ENCODE peak calls at places on chromosomes 16 and 17, in nine cellular contexts. Z is NB4; M is K562; T is hepatocyte; R is HCT116; C is spleen; N is astrocyte of the cerebellum; J is upper lobe of right lung; F is CD8-positive, alpha-beta T cell. K is an unnamed sample.

GRCh38 chr16:30028438-30029093 is 2.5 kb downstream of the TLCD3B start:
- DNase-seq in M (peak; percentile 55), F (no peak), Z (peak; percentile 64), C (no peak), J (no peak), T (peak; percentile 61), R (no peak), N (no peak), K (peak; percentile 61)

GRCh38 chr17:58331815-58332719 is 3.5 kb upstream of the TSPOAP1 start:
- DNase-seq in C (peak; percentile 99), J (peak; percentile 91), M (peak; percentile 92), Z (peak; percentile 97), T (no peak), R (no peak), F (peak; percentile 97), N (no peak), K (no peak)

GRCh38 chr16:13542284-13542683 is 377.7 kb upstream of the ERCC4 start:
- DNase-seq in R (no peak), N (no peak), Z (no peak), J (no peak), F (no peak), M (no peak), C (no peak), T (no peak), K (no peak)

GRCh38 chr16:30350134-30350871 is 4.8 kb downstream of the CD2BP2 start:
- DNase-seq in F (no peak), Z (peak; percentile 47), N (peak; percentile 41), M (no peak), J (no peak), R (no peak), T (no peak), C (peak; percentile 6), K (no peak)

GRCh38 chr17:10743316-10744009 is 13.6 kb upstream of the TMEM220 start:
- DNase-seq in R (no peak), J (no peak), M (no peak), T (no peak), C (no peak), F (no peak), Z (no peak), N (peak; percentile 11), K (no peak)

GRCh38 chr17:1908699-1909309 is 79.0 kb downstream of the RPA1 start:
- DNase-seq in M (peak; percentile 59), N (peak; percentile 55), C (no peak), Z (peak; percentile 65), F (peak; percentile 53), J (no peak), T (peak; percentile 83), R (peak; percentile 50), K (peak; percentile 65)

GRCh38 chr16:27365142-27366089 is 36.6 kb upstream of the IL21R start:
- DNase-seq in M (no peak), C (no peak), R (peak; percentile 69), J (no peak), F (no peak), T (peak; percentile 63), N (no peak), Z (no peak), K (no peak)

GRCh38 chr16:24671455-24671954 is 57.9 kb upstream of the TNRC6A start:
- DNase-seq in C (no peak), Z (no peak), J (no peak), T (no peak), F (no peak), M (no peak), R (no peak), N (no peak), K (no peak)

GRCh38 chr16:31427441-31428276 is 501 bp downstream of the COX6A2 start:
- DNase-seq in R (no peak), Z (no peak), N (no peak), F (peak; percentile 86), M (peak; percentile 85), T (peak; percentile 11), C (peak; percentile 90), J (peak; percentile 81), K (no peak)

GRCh38 chr16:30418350-30419181 is 11.2 kb downstream of the ZNF771 start:
- DNase-seq in N (no peak), T (no peak), C (no peak), R (no peak), F (no peak), J (no peak), M (no peak), Z (peak; percentile 55), K (no peak)

GRCh38 chr17:47119746-47120520 is 69.2 kb downstream of the CDC27 start:
- DNase-seq in T (no peak), M (no peak), Z (no peak), J (no peak), F (no peak), R (peak; percentile 46), N (peak; percentile 51), C (no peak), K (no peak)

GRCh38 chr17:75124041-75124818 is 7.3 kb downstream of the NT5C start:
- DNase-seq in Z (no peak), R (peak; percentile 99), F (no peak), M (peak; percentile 83), N (no peak), C (peak; percentile 88), T (peak; percentile 91), J (peak; percentile 74), K (no peak)

GRCh38 chr16:19419691-19420060 is 2.0 kb downstream of the TMC5 start:
- DNase-seq in F (no peak), J (no peak), Z (no peak), R (peak; percentile 94), M (no peak), N (no peak), C (no peak), T (no peak), K (no peak)

GRCh38 chr17:47810200-47810821 is 11.3 kb downstream of the OSBPL7 start:
- DNase-seq in C (no peak), R (peak; percentile 93), N (peak; percentile 86), M (peak; percentile 71), Z (no peak), F (no peak), J (peak; percentile 73), T (peak; percentile 93), K (no peak)

GRCh38 chr16:53893731-53894435 is 189.9 kb downstream of the FTO start:
- DNase-seq in R (no peak), C (no peak), Z (no peak), T (no peak), J (no peak), M (no peak), N (peak; percentile 32), F (no peak), K (no peak)

GRCh38 chr17:71959129-71959528 is 161.7 kb upstream of the SOX9 start:
- DNase-seq in R (peak; percentile 49), M (no peak), T (no peak), C (no peak), J (no peak), F (no peak), N (no peak), Z (peak; percentile 6), K (no peak)
- TF ChIP-seq CTCF in R (peak; percentile 84), M (no peak), T (peak; percentile 31), C (no peak), J (peak; percentile 34), F (no peak), N (peak; percentile 46), Z (peak; percentile 43), K (peak; percentile 49)

GRCh38 chr16:17461951-17462729 is 8.6 kb downstream of the XYLT1 start:
- DNase-seq in Z (peak; percentile 88), M (no peak), J (no peak), R (no peak), N (no peak), F (no peak), C (peak; percentile 86), T (no peak), K (no peak)
- TF ChIP-seq CTCF in Z (no peak), M (no peak), J (no peak), R (no peak), N (peak; percentile 2), F (no peak), C (no peak), T (no peak), K (no peak)

GRCh38 chr16:11256657-11257130 is 690 bp upstream of the SOCS1 start:
- DNase-seq in F (peak; percentile 56), J (no peak), R (no peak), M (no peak), T (peak; percentile 82), N (no peak), C (no peak), Z (no peak), K (peak; percentile 56)

GRCh38 chr16:11259288-11259621 is 3.3 kb upstream of the SOCS1 start:
- DNase-seq in R (no peak), F (no peak), N (no peak), J (no peak), Z (no peak), M (no peak), C (no peak), T (no peak), K (no peak)

GRCh38 chr16:11255737-11256656 is at the start of gene SOCS1:
- DNase-seq in N (peak; percentile 51), F (peak; percentile 92), T (peak; percentile 95), M (peak; percentile 93), J (peak; percentile 93), C (peak; percentile 96), Z (peak; percentile 86), R (peak; percentile 47), K (peak; percentile 94)

GRCh38 chr16:11258553-11259287 is 2.7 kb upstream of the SOCS1 start:
- DNase-seq in R (no peak), J (no peak), F (no peak), C (peak; percentile 83), N (no peak), Z (no peak), T (no peak), M (no peak), K (no peak)

DNA sequence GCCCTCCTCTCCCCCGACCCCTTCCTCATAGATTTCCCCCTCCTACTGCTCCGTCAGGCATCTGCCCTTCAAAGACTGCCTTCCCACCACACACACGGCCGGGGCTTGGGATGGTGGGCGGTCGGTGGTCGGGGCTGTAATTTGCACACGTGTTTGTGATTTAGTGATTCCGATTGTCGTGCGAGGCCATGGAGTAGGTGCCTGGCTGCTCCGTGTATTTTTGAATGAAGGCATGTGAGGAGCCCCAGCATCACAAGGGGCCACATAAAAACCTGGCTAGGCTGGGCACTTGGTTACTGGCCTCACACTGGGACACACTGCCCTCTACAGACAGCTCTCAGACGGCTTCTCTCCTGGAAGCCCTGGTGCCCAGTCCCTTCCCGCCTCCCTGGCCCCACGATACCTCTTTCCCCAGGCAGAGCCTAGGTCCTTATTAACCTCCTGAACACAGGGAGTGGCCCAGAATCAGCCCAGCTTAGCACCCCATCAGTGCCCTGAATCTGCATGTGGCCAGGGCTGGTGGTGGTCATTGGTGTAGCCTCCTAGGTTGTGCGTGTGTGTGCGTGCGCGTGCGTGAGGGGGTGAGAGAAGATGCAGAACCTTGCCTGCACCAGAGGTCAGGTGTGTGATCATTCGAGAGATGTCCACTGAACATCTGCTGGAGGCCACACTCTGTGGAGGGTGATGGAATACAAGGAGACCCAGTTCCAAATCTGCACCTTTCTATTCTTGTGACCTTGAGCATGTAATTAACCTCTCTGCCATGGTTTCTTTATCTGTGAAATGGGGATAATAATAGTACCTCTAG is 1.3 kb upstream of the SOCS1 start:
- DNase-seq in C (peak; percentile 89), T (peak; percentile 89), R (peak; percentile 69), Z (peak; percentile 88), J (peak; percentile 83), F (peak; percentile 74), N (peak; percentile 59), M (peak; percentile 79), K (peak; percentile 72)
- TF ChIP-seq CTCF in C (peak; percentile 76), T (peak; percentile 77), R (peak; percentile 72), Z (peak; percentile 74), J (peak; percentile 74), F (peak; percentile 31), N (peak; percentile 88), M (peak; percentile 84), K (peak; percentile 41)

GRCh38 chr17:51299859-51300258 is 39.5 kb downstream of the UTP18 start:
- DNase-seq in T (no peak), J (no peak), F (no peak), Z (no peak), N (no peak), R (no peak), C (no peak), M (no peak), K (no peak)

GRCh38 chr17:51298508-51299371 is 38.4 kb downstream of the UTP18 start:
- DNase-seq in M (peak; percentile 55), J (no peak), N (peak; percentile 39), Z (peak; percentile 56), F (no peak), R (peak; percentile 51), C (no peak), T (peak; percentile 65), K (peak; percentile 23)
- TF ChIP-seq CTCF in M (peak; percentile 86), J (peak; percentile 59), N (peak; percentile 81), Z (peak; percentile 57), F (peak; percentile 53), R (peak; percentile 96), C (peak; percentile 45), T (peak; percentile 80), K (peak; percentile 35)

K was measured in endothelial cell.